ENCODE peak calls at places on chromosomes 3 and 15, in four cellular contexts. U is activated naive CD4-positive, alpha-beta T cell treated with anti-CD3 and anti-CD28 coated beads, Interleukin-2, amount 10 ng/mL, durations not matched to agents 7 days and 5 days; C is EH; D is GM12865. H is an unnamed sample.

GRCh38 chr3:72872183-72872582 is 15.7 kb upstream of the GXYLT2 start:
- DNase-seq in U (no peak), C (peak), D (peak), H (no peak)

GRCh38 chr15:75347222-75348033 is 589 bp downstream of the NEIL1 start:
- DNase-seq in U (peak), C (peak), D (peak), H (peak)

GRCh38 chr3:119588112-119588511 is 8.8 kb downstream of the ADPRH start:
- DNase-seq in U (no peak), C (peak), D (peak), H (no peak)

GRCh38 chr15:25847066-25847465 is 16.1 kb downstream of the ATP10A start:
- DNase-seq in U (peak), C (no peak), D (no peak), H (no peak)

GRCh38 chr3:115835946-115836345 is 212.6 kb downstream of the GAP43 start:
- DNase-seq in U (no peak), C (no peak), D (no peak), H (no peak)

GRCh38 chr3:15979490-15979889 is 181.7 kb upstream of the ANKRD28 start:
- DNase-seq in U (no peak), C (peak), D (no peak), H (no peak)

GRCh38 chr3:151200586-151200985 is 2.4 kb downstream of the GPR171 start:
- DNase-seq in U (no peak), C (no peak), D (no peak), H (no peak)

GRCh38 chr15:83813697-83814096 is 159.8 kb downstream of the ADAMTSL3 start:
- DNase-seq in U (no peak), C (no peak), D (no peak), H (no peak)

GRCh38 chr3:33855884-33856546 is 57.6 kb downstream of the PDCD6IP start:
- DNase-seq in U (no peak), C (peak), D (no peak), H (no peak)

GRCh38 chr3:196740476-196741400 is 1.1 kb downstream of the PAK2 start:
- DNase-seq in U (peak), C (peak), D (peak), H (no peak)

GRCh38 chr15:68608206-68608843 is 29.5 kb downstream of the CORO2B start:
- DNase-seq in U (no peak), C (peak), D (no peak), H (no peak)

GRCh38 chr3:33687406-33688010 is 30.5 kb downstream of the CLASP2 start:
- DNase-seq in U (no peak), C (peak), D (no peak), H (no peak)

GRCh38 chr3:4825572-4826236 is 153.5 kb upstream of the BHLHE40 start:
- DNase-seq in U (peak), C (no peak), D (no peak), H (no peak)

GRCh38 chr15:90402230-90402629 is 14.2 kb downstream of the IQGAP1 start:
- DNase-seq in U (no peak), C (peak), D (no peak), H (no peak)

GRCh38 chr3:117510396-117510795 is 800.8 kb downstream of the TUSC7 start:
- DNase-seq in U (no peak), C (peak), D (no peak), H (no peak)

GRCh38 chr3:40972350-40972749 is 227.0 kb upstream of the CTNNB1 start:
- DNase-seq in U (no peak), C (no peak), D (no peak), H (no peak)

GRCh38 chr3:49298511-49298910 is 21.5 kb upstream of the C3orf62 start:
- DNase-seq in U (no peak), C (no peak), D (no peak), H (no peak)

GRCh38 chr3:173065543-173065970 is 75.5 kb downstream of the SPATA16 start:
- DNase-seq in U (no peak), C (peak), D (peak), H (no peak)

GRCh38 chr15:87200149-87200548 is 1056.4 kb downstream of the NTRK3 start:
- DNase-seq in U (no peak), C (no peak), D (no peak), H (no peak)

GRCh38 chr3:32626650-32627049 is 56.0 kb upstream of the DYNC1LI1 start:
- DNase-seq in U (no peak), C (no peak), D (no peak), H (no peak)

GRCh38 chr15:87089551-87089950 is 1009.9 kb downstream of the AGBL1 start:
- DNase-seq in U (no peak), C (no peak), D (no peak), H (no peak)

GRCh38 chr3:109346099-109346498 is 8.8 kb upstream of the DPPA4 start:
- DNase-seq in U (no peak), C (no peak), D (no peak), H (no peak)

GRCh38 chr3:172848910-172849309 is 98.4 kb downstream of the ECT2 start:
- DNase-seq in U (no peak), C (peak), D (no peak), H (no peak)

GRCh38 chr3:31670136-31670535 is 137.4 kb downstream of the STT3B start:
- DNase-seq in U (no peak), C (no peak), D (no peak), H (no peak)

GRCh38 chr15:37824717-37825382 is 109.6 kb upstream of the TMCO5A start:
- DNase-seq in U (no peak), C (peak), D (peak), H (peak)

GRCh38 chr15:89085289-89085906 is 2.9 kb upstream of the ABHD2 start:
- DNase-seq in U (no peak), C (no peak), D (no peak), H (no peak)

GRCh38 chr3:10437272-10437994 is 68.0 kb downstream of the ATP2B2 start:
- DNase-seq in U (peak), C (peak), D (peak), H (peak)

GRCh38 chr3:12918231-12918630 is 76.9 kb upstream of the RPL32 start:
- DNase-seq in U (no peak), C (no peak), D (no peak), H (no peak)

GRCh38 chr15:42716626-42717025 is 20.3 kb downstream of the CDAN1 start:
- DNase-seq in U (no peak), C (peak), D (no peak), H (no peak)

GRCh38 chr15:31328425-31328998 is 1.9 kb downstream of the KLF13 start:
- DNase-seq in U (peak), C (peak), D (peak), H (peak)

GRCh38 chr3:42263354-42264346 is 2.3 kb downstream of the CCK start:
- DNase-seq in U (no peak), C (no peak), D (no peak), H (no peak)

GRCh38 chr3:8490079-8490552 is 11.5 kb upstream of the LMCD1 start:
- DNase-seq in U (no peak), C (peak), D (no peak), H (no peak)

GRCh38 chr3:15271785-15272381 is 60.5 kb downstream of the SH3BP5 start:
- DNase-seq in U (peak), C (no peak), D (peak), H (peak)

GRCh38 chr15:100628746-100629145 is 26.4 kb downstream of the ASB7 start:
- DNase-seq in U (no peak), C (peak), D (no peak), H (no peak)

GRCh38 chr3:195052939-195053338 is 218.0 kb downstream of the XXYLT1 start:
- DNase-seq in U (no peak), C (no peak), D (no peak), H (no peak)

GRCh38 chr3:149321640-149322039 is 11.8 kb downstream of the TM4SF18 start:
- DNase-seq in U (no peak), C (no peak), D (no peak), H (no peak)

GRCh38 chr3:9786825-9787654 is 5.2 kb downstream of the TADA3 start:
- DNase-seq in U (peak), C (no peak), D (no peak), H (no peak)

GRCh38 chr3:127034195-127034989 is 51.5 kb downstream of the PLXNA1 start:
- DNase-seq in U (no peak), C (no peak), D (no peak), H (no peak)